ENCODE peak calls at places on chromosomes 4 and X, in eight cellular contexts. B is sigmoid colon, H is iPS DF 6.9, O is brain microvascular endothelial cell, P is GM12878, L is germinal center, X is fibroblast of lung, T is COR-L47. I is an unnamed sample.

GRCh38 chr4:150591284-150591874 is 9.4 kb downstream of the MAB21L2 start:
- DNase-seq in B (peak), H (no peak), O (no peak), P (no peak), L (no peak), X (no peak), T (peak), I (no peak)

GRCh38 chrX:155767101-155767878 is 113.9 kb upstream of the VAMP7 start:
- DNase-seq in B (peak), H (peak), O (peak), P (peak), L (no peak), X (peak), T (no peak), I (peak)

GRCh38 chrX:139932901-139933796 is at the start of gene ATP11C:
- DNase-seq in B (peak), H (no peak), O (peak), P (peak), L (peak), X (peak), T (no peak), I (peak)

GRCh38 chr4:126907389-126907788 is 725.4 kb upstream of the INTU start:
- DNase-seq in B (no peak), H (no peak), O (no peak), P (no peak), L (no peak), X (no peak), T (no peak), I (no peak)

GRCh38 chr4:25433966-25434667 is 57.1 kb downstream of the ANAPC4 start:
- DNase-seq in B (no peak), H (no peak), O (no peak), P (no peak), L (no peak), X (no peak), T (no peak), I (no peak)

GRCh38 chr4:143773998-143774898 is 73.8 kb upstream of the FREM3 start:
- DNase-seq in B (no peak), H (peak), O (peak), P (peak), L (peak), X (peak), T (peak), I (peak)

GRCh38 chr4:3612934-3613333 is 80.7 kb upstream of the LRPAP1 start:
- DNase-seq in B (peak), H (no peak), O (no peak), P (no peak), L (no peak), X (no peak), T (no peak), I (no peak)

GRCh38 chr4:7647932-7648812 is 213.4 kb upstream of the PSAPL1 start:
- DNase-seq in B (peak), H (no peak), O (peak), P (no peak), L (no peak), X (peak), T (no peak), I (no peak)

GRCh38 chr4:100288167-100288566 is 97.9 kb upstream of the DDIT4L start:
- DNase-seq in B (no peak), H (no peak), O (peak), P (no peak), L (no peak), X (peak), T (no peak), I (no peak)

I was measured in testis.